ENCODE peak calls at places on chromosomes 11 and 22, in five cellular contexts. O is hepatocyte, X is lower leg skin, I is HFF-Myc, V is nephron progenitor cell. S is an unnamed sample.

GRCh38 chr11:8268530-8269461 is 5.1 kb upstream of the LMO1 start:
- DNase-seq in V (peak; percentile 67), I (no peak), O (peak; percentile 48), X (peak; percentile 81), S (no peak)

GRCh38 chr11:56688554-56688953 is 10.3 kb upstream of the OR9G1 start:
- DNase-seq in V (no peak), O (no peak), I (no peak), X (no peak), S (no peak)

GRCh38 chr11:60960405-60960804 is 8.4 kb upstream of the SLC15A3 start:
- DNase-seq in I (no peak), O (no peak), X (no peak), V (no peak), S (no peak)

GRCh38 chr11:11978792-11979486 is 29.5 kb downstream of the DKK3 start:
- DNase-seq in O (no peak), I (no peak), X (peak; percentile 90), V (no peak), S (peak; percentile 57)

GRCh38 chr11:76303399-76303798 is 77.5 kb downstream of the THAP12 start:
- DNase-seq in O (no peak), I (no peak), V (no peak), X (no peak), S (no peak)

GRCh38 chr11:1943977-1944376 is 3.2 kb upstream of the MRPL23 start:
- DNase-seq in O (no peak), I (peak; percentile 16), V (peak; percentile 1), X (peak; percentile 84), S (peak; percentile 56)

GRCh38 chr22:38873469-38874411 is 1.7 kb upstream of the CBX6 start:
- DNase-seq in O (peak; percentile 41), V (no peak), X (peak; percentile 79), I (no peak), S (no peak)

GRCh38 chr22:35303029-35303624 is 3.4 kb downstream of the TOM1 start:
- DNase-seq in V (no peak), O (no peak), I (no peak), X (no peak), S (no peak)

GRCh38 chr11:2256293-2256913 is 14.0 kb downstream of the ASCL2 start:
- DNase-seq in O (peak; percentile 3), X (peak; percentile 76), V (no peak), I (no peak), S (no peak)

GRCh38 chr22:30860176-30861105 is 108.1 kb downstream of the MORC2 start:
- DNase-seq in V (no peak), X (peak; percentile 70), I (no peak), O (peak; percentile 2), S (peak; percentile 61)

GRCh38 chr11:11536650-11537049 is 85.2 kb downstream of the GALNT18 start:
- DNase-seq in X (no peak), O (no peak), I (no peak), V (no peak), S (no peak)

GRCh38 chr22:24230911-24231656 is 13.8 kb downstream of the GGT5 start:
- DNase-seq in I (no peak), V (peak; percentile 63), X (no peak), O (peak; percentile 40), S (no peak)

GRCh38 chr11:10490032-10490397 is 35.0 kb downstream of the AMPD3 start:
- DNase-seq in X (peak; percentile 81), I (no peak), O (no peak), V (no peak), S (peak; percentile 43)

GRCh38 chr22:40519948-40520331 is 116.6 kb downstream of the MRTFA start:
- DNase-seq in X (no peak), V (no peak), I (no peak), O (no peak), S (no peak)

GRCh38 chr11:117394221-117394925 is 66.7 kb downstream of the CEP164 start:
- DNase-seq in O (no peak), V (no peak), I (no peak), X (no peak), S (no peak)

GRCh38 chr11:93757924-93758865 is 16.7 kb downstream of the C11orf54 start:
- DNase-seq in I (no peak), V (no peak), X (no peak), O (no peak), S (no peak)

GRCh38 chr11:121237686-121238658 is 54.6 kb upstream of the SC5D start:
- DNase-seq in V (no peak), X (no peak), O (no peak), I (no peak), S (no peak)

GRCh38 chr11:3074912-3075589 is 17.8 kb upstream of the CARS1 start:
- DNase-seq in X (no peak), V (no peak), O (no peak), I (no peak), S (no peak)

GRCh38 chr22:29308791-29309262 is 2.4 kb downstream of the GAS2L1 start:
- DNase-seq in V (no peak), X (no peak), I (no peak), O (no peak), S (no peak)

GRCh38 chr11:34632105-34632780 is 11.3 kb downstream of the EHF start:
- DNase-seq in O (peak; percentile 39), I (no peak), X (no peak), V (no peak), S (no peak)

GRCh38 chr22:44003776-44004460 is 20.2 kb upstream of the PARVB start:
- DNase-seq in V (peak; percentile 41), X (no peak), O (no peak), I (no peak), S (no peak)

GRCh38 chr22:49321477-49322055 is 506.1 kb downstream of the BRD1 start:
- DNase-seq in I (no peak), O (no peak), V (no peak), X (peak; percentile 78), S (peak; percentile 56)

GRCh38 chr11:130689222-130689908 is 226.9 kb downstream of the SNX19 start:
- DNase-seq in V (no peak), I (no peak), O (no peak), X (no peak), S (no peak)

GRCh38 chr11:72589802-72590761 is 84.1 kb downstream of the PDE2A start:
- DNase-seq in X (no peak), O (peak; percentile 71), V (peak; percentile 83), I (no peak), S (no peak)

GRCh38 chr11:92269021-92269420 is 44.4 kb downstream of the FAT3 start:
- DNase-seq in X (no peak), O (peak; percentile 31), I (peak; percentile 26), V (no peak), S (no peak)

GRCh38 chr11:17171342-17171741 is 36.4 kb downstream of the PIK3C2A start:
- DNase-seq in O (no peak), I (no peak), X (no peak), V (no peak), S (no peak)

GRCh38 chr22:46054091-46054877 is 77.3 kb upstream of the WNT7B start:
- DNase-seq in I (no peak), X (peak; percentile 94), O (no peak), V (no peak), S (no peak)

GRCh38 chr11:66636411-66636810 is 2.1 kb upstream of the RBM4 start:
- DNase-seq in O (no peak), V (no peak), X (peak; percentile 12), I (no peak), S (no peak)

GRCh38 chr22:46613606-46613997 is 6.6 kb upstream of the GRAMD4 start:
- DNase-seq in X (no peak), O (no peak), V (no peak), I (no peak), S (no peak)

DNA sequence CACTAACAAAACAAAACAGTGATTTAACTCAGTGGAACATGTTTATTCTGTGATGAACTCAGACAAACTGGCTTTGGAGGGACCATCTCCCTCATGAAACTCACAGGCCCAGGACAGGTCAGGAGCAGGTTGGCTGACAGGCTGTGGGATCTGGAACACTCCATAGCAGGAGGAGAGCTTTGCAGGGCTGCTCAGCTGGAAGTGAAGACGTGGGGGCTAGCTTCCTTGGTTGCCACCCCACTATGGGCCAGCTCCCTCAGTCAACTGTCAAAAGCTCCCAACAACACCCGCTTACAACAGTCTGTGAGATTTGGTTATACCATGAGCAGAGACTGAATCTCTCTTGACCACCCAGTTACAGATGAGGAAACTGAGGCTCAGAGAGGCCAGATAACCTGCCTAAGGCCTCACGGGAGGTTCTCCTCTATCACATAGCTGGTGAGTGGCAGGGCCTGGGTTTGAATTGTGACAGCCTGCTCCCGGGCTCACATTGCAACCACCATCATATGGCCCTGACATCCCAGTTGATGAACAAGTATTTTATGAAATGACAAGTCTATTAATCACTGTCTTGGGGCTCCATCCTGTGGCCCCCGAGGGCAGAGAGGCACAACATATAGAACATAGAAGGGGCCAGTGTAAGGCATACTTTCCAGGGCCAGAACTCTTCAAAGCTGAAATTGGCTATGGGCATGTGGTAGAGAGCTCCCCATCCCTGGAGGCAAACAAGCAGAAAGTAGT is 473.4 kb downstream of the MN1 start:
- DNase-seq in V (no peak), O (no peak), X (peak; percentile 59), I (no peak), S (peak; percentile 43)
- TF ChIP-seq CTCF in V (no peak), O (no peak), X (no peak), I (no peak), S (no peak)

DNA sequence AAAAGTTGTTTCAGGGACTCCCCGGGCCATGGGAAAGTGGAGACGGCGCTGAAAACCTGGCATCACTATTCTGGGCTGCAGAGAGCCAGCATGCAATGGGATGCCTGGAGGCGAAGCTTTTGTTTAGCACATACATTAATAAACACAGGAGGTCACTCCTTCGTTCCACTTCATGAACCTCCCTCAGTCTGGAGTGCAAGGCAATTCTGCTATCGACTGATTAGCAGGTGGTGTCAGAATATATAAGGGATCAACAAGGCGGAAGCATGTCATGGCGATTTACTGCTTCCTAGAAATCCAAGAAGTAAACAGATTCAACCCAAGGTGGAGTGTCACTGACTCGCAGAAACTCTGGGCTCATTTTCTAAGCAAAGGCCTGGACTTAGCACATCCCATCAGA is 45.4 kb upstream of the MN1 start:
- DNase-seq in I (no peak), O (no peak), V (no peak), X (no peak), S (no peak)
- TF ChIP-seq CTCF in I (no peak), O (no peak), V (no peak), X (no peak), S (no peak)

DNA sequence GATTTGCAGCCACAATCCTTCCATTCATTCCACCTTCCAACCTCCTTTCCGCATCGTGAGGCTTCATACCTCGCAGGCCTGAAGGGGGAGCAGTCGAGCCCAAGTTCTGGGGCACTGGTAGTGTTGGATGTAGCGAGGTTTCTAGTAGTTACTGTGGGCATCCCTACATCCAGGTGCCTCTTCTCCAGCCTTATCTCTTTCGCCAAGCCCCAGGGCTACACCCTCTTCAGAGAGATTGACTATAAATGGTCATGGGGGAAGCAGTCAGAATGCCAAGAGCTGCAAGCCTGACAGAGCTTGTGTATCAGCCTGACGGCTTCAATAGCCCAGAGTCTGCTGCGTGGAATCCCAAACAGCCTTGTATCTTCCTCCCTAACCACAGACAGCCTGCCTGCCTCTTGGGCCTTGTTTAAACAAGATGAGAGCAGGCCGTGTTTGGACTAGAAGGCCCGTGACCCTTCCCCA is 28.9 kb downstream of the CLMP start:
- DNase-seq in O (peak; percentile 77), V (peak; percentile 70), I (no peak), X (no peak), S (no peak)
- TF ChIP-seq CTCF in O (peak; percentile 55), V (peak; percentile 67), I (peak; percentile 80), X (no peak), S (peak; percentile 70)

GRCh38 chr11:100356035-100356434 is 331.1 kb upstream of the ARHGAP42 start:
- DNase-seq in I (no peak), X (no peak), O (no peak), V (no peak), S (no peak)

GRCh38 chr11:100353083-100353482 is 334.0 kb upstream of the ARHGAP42 start:
- DNase-seq in V (no peak), O (no peak), I (no peak), X (no peak), S (no peak)

GRCh38 chr11:100354736-100355135 is 332.4 kb upstream of the ARHGAP42 start:
- DNase-seq in X (no peak), O (no peak), I (no peak), V (no peak), S (no peak)
- TF ChIP-seq CTCF in X (no peak), O (no peak), I (no peak), V (no peak), S (no peak)